ENCODE peak calls at places on chromosomes 5 and 9, in five cellular contexts. N is HCT116, C is K562, V is H1, Q is GM12878. O is an unnamed sample.
A peak's percentile ranks its signal among the peaks of the same experiment; 100 is the strongest.

GRCh38 chr9:86598411-86599239 is 244.4 kb upstream of the TUT7 start:
- DNase-seq in N (no peak), C (no peak), V (no peak), Q (no peak), O (no peak)

GRCh38 chr5:150598821-150599273 is 41.6 kb upstream of the SYNPO start:
- DNase-seq in N (no peak), C (no peak), V (no peak), Q (no peak), O (no peak)

GRCh38 chr9:87064311-87064710 is 117.0 kb upstream of the GAS1 start:
- DNase-seq in N (no peak), C (no peak), V (no peak), Q (no peak), O (no peak)

GRCh38 chr9:118362123-118362522 is 657.9 kb downstream of the TLR4 start:
- DNase-seq in N (no peak), C (no peak), V (no peak), Q (no peak), O (no peak)

GRCh38 chr9:450057-450456 is 235.4 kb downstream of the DOCK8 start:
- DNase-seq in N (no peak), C (no peak), V (no peak), Q (no peak), O (no peak)

GRCh38 chr5:121887727-121888126 is 36.0 kb downstream of the FTMT start:
- DNase-seq in N (no peak), C (no peak), V (no peak), Q (no peak), O (no peak)

GRCh38 chr5:17316973-17317459 is 99.6 kb downstream of the BASP1 start:
- DNase-seq in N (no peak), C (no peak), V (no peak), Q (peak; percentile 82), O (no peak)

GRCh38 chr5:177443144-177443983 is 3.2 kb upstream of the PRR7 start:
- DNase-seq in N (no peak), C (no peak), V (no peak), Q (no peak), O (no peak)

GRCh38 chr5:154133591-154133990 is 56.9 kb upstream of the GALNT10 start:
- DNase-seq in N (no peak), C (no peak), V (no peak), Q (no peak), O (no peak)

GRCh38 chr5:50751064-50751657 is 84.7 kb downstream of the PARP8 start:
- DNase-seq in N (peak; percentile 32), C (peak; percentile 17), V (no peak), Q (peak; percentile 27), O (peak; percentile 35)

GRCh38 chr5:134507495-134507894 is 18.0 kb upstream of the JADE2 start:
- DNase-seq in N (no peak), C (no peak), V (no peak), Q (no peak), O (no peak)

GRCh38 chr5:150138551-150139265 is 16.9 kb downstream of the PDGFRB start:
- DNase-seq in N (no peak), C (no peak), V (no peak), Q (no peak), O (no peak)

GRCh38 chr5:14309199-14309598 is 166.1 kb downstream of the TRIO start:
- DNase-seq in N (no peak), C (no peak), V (no peak), Q (no peak), O (no peak)

GRCh38 chr9:97388721-97389238 is 23.1 kb upstream of the TDRD7 start:
- DNase-seq in N (no peak), C (no peak), V (no peak), Q (peak; percentile 60), O (no peak)

GRCh38 chr5:101024299-101024698 is 121.2 kb upstream of the ST8SIA4 start:
- DNase-seq in N (no peak), C (no peak), V (no peak), Q (peak; percentile 34), O (no peak)

GRCh38 chr9:107280543-107280942 is 2.5 kb upstream of the RAD23B start:
- DNase-seq in N (peak; percentile 37), C (no peak), V (no peak), Q (no peak), O (no peak)

GRCh38 chr5:141866111-141866510 is 12.1 kb downstream of the PCDH1 start:
- DNase-seq in N (peak; percentile 78), C (no peak), V (no peak), Q (no peak), O (peak; percentile 98)

DNA sequence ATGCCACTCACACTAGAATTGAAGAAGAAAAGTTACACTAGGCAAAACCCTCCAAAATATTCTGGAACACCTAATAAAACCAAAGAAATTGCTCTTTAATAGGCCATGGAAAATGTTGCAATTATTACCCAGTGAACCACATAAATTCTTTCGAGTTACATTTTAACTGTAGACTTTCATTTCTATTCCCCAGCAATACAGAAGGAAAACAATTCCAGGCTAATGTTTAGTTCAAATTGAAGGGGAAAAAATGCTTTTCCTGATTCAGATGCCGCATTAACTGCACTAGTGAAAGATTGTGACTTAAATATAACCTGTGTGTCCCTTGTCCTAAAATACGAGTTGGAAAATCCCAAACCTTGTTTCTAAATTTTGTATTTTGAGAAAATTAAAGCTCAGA is 439.2 kb upstream of the ADAMTS16 start:
- DNase-seq in N (no peak), C (no peak), V (no peak), Q (no peak), O (no peak)
- TF ChIP-seq JUND in N (no peak), C (no peak), V (no peak), Q (no peak), O (no peak)

GRCh38 chr9:17433526-17433925 is 145.3 kb upstream of the SH3GL2 start:
- DNase-seq in N (no peak), C (no peak), V (no peak), Q (no peak), O (no peak)
- TF ChIP-seq JUND in N (no peak), C (no peak), V (no peak), Q (no peak), O (no peak)

GRCh38 chr5:148259288-148259687 is 9.3 kb upstream of the SPINK13 start:
- DNase-seq in N (no peak), C (no peak), V (no peak), Q (no peak), O (peak; percentile 58)

GRCh38 chr5:148261221-148261620 is 7.4 kb upstream of the SPINK13 start:
- DNase-seq in N (no peak), C (no peak), V (no peak), Q (no peak), O (peak; percentile 68)

DNA sequence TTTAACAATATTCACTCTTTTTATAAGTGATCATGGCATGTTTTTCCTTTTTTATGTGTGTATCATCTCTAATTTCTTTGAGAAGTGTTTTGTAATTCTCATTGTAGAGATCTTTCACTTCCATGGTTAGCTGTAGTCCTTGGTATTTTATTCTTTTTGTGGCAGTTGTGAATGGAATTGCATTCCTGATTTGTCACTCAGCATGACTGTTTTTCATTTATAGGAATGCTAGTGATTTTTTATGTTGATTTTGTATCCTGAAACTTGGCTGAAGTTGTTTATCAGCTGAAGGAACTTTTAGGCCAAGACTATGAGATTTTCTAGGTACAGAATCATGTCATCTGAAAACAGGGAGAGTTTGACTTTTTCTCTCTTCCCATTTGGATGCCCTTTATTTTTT is 13.1 kb upstream of the SPINK13 start:
- DNase-seq in N (no peak), C (no peak), V (no peak), Q (no peak), O (no peak)
- TF ChIP-seq JUND in N (no peak), C (no peak), V (no peak), Q (no peak), O (no peak)

GRCh38 chr5:1480217-1480616 is 35.0 kb upstream of the SLC6A3 start:
- DNase-seq in N (no peak), C (peak; percentile 27), V (no peak), Q (no peak), O (no peak)

GRCh38 chr5:1479066-1479465 is 33.8 kb upstream of the SLC6A3 start:
- DNase-seq in N (no peak), C (no peak), V (no peak), Q (no peak), O (no peak)

GRCh38 chr5:1480806-1481205 is 35.6 kb upstream of the SLC6A3 start:
- DNase-seq in N (no peak), C (no peak), V (no peak), Q (no peak), O (no peak)

GRCh38 chr5:1478333-1478732 is 33.1 kb upstream of the SLC6A3 start:
- DNase-seq in N (no peak), C (no peak), V (no peak), Q (no peak), O (no peak)

GRCh38 chr5:1479581-1480188 is 34.4 kb upstream of the SLC6A3 start:
- DNase-seq in N (no peak), C (peak; percentile 83), V (no peak), Q (no peak), O (peak; percentile 46)
- TF ChIP-seq JUND in N (no peak), C (peak; percentile 2), V (no peak), Q (no peak), O (no peak)